ENCODE peak calls at places on chromosomes 11 and 22, in eight cellular contexts. One of them, this sample, is unnamed.

GRCh38 chr11:131593301-131593700 is 222.9 kb downstream of the NTM start:
- DNase-seq in left lung: no peak
- DNase-seq in neuronal stem cell: no peak
- DNase-seq in body of pancreas: no peak
- DNase-seq in CD4-positive, CD25-positive, alpha-beta regulatory T cell: no peak
- DNase-seq in endodermal cell: no peak
- DNase-seq in lung: no peak
- DNase-seq in SJSA1: no peak
- DNase-seq in this sample: no peak

GRCh38 chr22:37428649-37429586 is 1.6 kb upstream of the ELFN2 start:
- DNase-seq in neuronal stem cell: peak; percentile 83
- DNase-seq in body of pancreas: no peak
- DNase-seq in SJSA1: peak; percentile 64
- DNase-seq in lung: no peak
- DNase-seq in endodermal cell: peak; percentile 89
- DNase-seq in CD4-positive, CD25-positive, alpha-beta regulatory T cell: peak; percentile 67
- DNase-seq in left lung: peak; percentile 83
- DNase-seq in this sample: no peak

GRCh38 chr22:36208934-36209333 is 7.3 kb upstream of the APOL4 start:
- DNase-seq in left lung: no peak
- DNase-seq in CD4-positive, CD25-positive, alpha-beta regulatory T cell: no peak
- DNase-seq in endodermal cell: no peak
- DNase-seq in SJSA1: no peak
- DNase-seq in lung: no peak
- DNase-seq in neuronal stem cell: no peak
- DNase-seq in body of pancreas: no peak
- DNase-seq in this sample: no peak

GRCh38 chr11:94794287-94795168 is 26.4 kb downstream of the AMOTL1 start:
- DNase-seq in neuronal stem cell: no peak
- DNase-seq in endodermal cell: no peak
- DNase-seq in SJSA1: peak; percentile 75
- DNase-seq in left lung: no peak
- DNase-seq in CD4-positive, CD25-positive, alpha-beta regulatory T cell: no peak
- DNase-seq in lung: peak; percentile 60
- DNase-seq in body of pancreas: peak; percentile 81
- DNase-seq in this sample: peak; percentile 90

GRCh38 chr11:115872418-115872817 is 368.2 kb upstream of the CADM1 start:
- DNase-seq in SJSA1: no peak
- DNase-seq in lung: no peak
- DNase-seq in body of pancreas: no peak
- DNase-seq in endodermal cell: no peak
- DNase-seq in left lung: no peak
- DNase-seq in CD4-positive, CD25-positive, alpha-beta regulatory T cell: no peak
- DNase-seq in neuronal stem cell: no peak
- DNase-seq in this sample: no peak

GRCh38 chr22:45200862-45201511 is 37.3 kb downstream of the NUP50 start:
- DNase-seq in SJSA1: peak; percentile 94
- DNase-seq in body of pancreas: no peak
- DNase-seq in lung: no peak
- DNase-seq in left lung: no peak
- DNase-seq in endodermal cell: peak; percentile 78
- DNase-seq in neuronal stem cell: no peak
- DNase-seq in CD4-positive, CD25-positive, alpha-beta regulatory T cell: no peak
- DNase-seq in this sample: no peak

GRCh38 chr22:24697671-24698082 is 76.8 kb downstream of the PIWIL3 start:
- DNase-seq in left lung: peak; percentile 80
- DNase-seq in SJSA1: no peak
- DNase-seq in body of pancreas: peak; percentile 63
- DNase-seq in CD4-positive, CD25-positive, alpha-beta regulatory T cell: no peak
- DNase-seq in endodermal cell: no peak
- DNase-seq in neuronal stem cell: no peak
- DNase-seq in lung: peak; percentile 76
- DNase-seq in this sample: no peak

GRCh38 chr11:115132829-115133228 is 371.4 kb downstream of the CADM1 start:
- DNase-seq in SJSA1: no peak
- DNase-seq in neuronal stem cell: no peak
- DNase-seq in lung: no peak
- DNase-seq in body of pancreas: no peak
- DNase-seq in left lung: no peak
- DNase-seq in CD4-positive, CD25-positive, alpha-beta regulatory T cell: peak; percentile 2
- DNase-seq in endodermal cell: peak; percentile 70
- DNase-seq in this sample: no peak

GRCh38 chr11:40271361-40271760 is 1188.1 kb downstream of the LRRC4C start:
- DNase-seq in endodermal cell: no peak
- DNase-seq in lung: no peak
- DNase-seq in neuronal stem cell: no peak
- DNase-seq in left lung: no peak
- DNase-seq in CD4-positive, CD25-positive, alpha-beta regulatory T cell: no peak
- DNase-seq in SJSA1: no peak
- DNase-seq in body of pancreas: no peak
- DNase-seq in this sample: no peak

GRCh38 chr22:38310518-38311330 is 6.5 kb downstream of the CSNK1E start:
- DNase-seq in lung: no peak
- DNase-seq in endodermal cell: no peak
- DNase-seq in body of pancreas: no peak
- DNase-seq in SJSA1: no peak
- DNase-seq in neuronal stem cell: no peak
- DNase-seq in CD4-positive, CD25-positive, alpha-beta regulatory T cell: no peak
- DNase-seq in left lung: no peak
- DNase-seq in this sample: no peak

GRCh38 chr22:17866127-17866526 is 91.9 kb upstream of the BID start:
- DNase-seq in endodermal cell: no peak
- DNase-seq in lung: no peak
- DNase-seq in left lung: peak; percentile 16
- DNase-seq in neuronal stem cell: no peak
- DNase-seq in CD4-positive, CD25-positive, alpha-beta regulatory T cell: no peak
- DNase-seq in SJSA1: no peak
- DNase-seq in body of pancreas: no peak
- DNase-seq in this sample: no peak

GRCh38 chr11:114284914-114285313 is 11.3 kb upstream of the NNMT start:
- DNase-seq in body of pancreas: no peak
- DNase-seq in left lung: no peak
- DNase-seq in neuronal stem cell: no peak
- DNase-seq in CD4-positive, CD25-positive, alpha-beta regulatory T cell: no peak
- DNase-seq in SJSA1: no peak
- DNase-seq in lung: no peak
- DNase-seq in endodermal cell: no peak
- DNase-seq in this sample: no peak

GRCh38 chr11:75145972-75146519 is 4.9 kb upstream of the SLCO2B1 start:
- DNase-seq in CD4-positive, CD25-positive, alpha-beta regulatory T cell: no peak
- DNase-seq in left lung: no peak
- DNase-seq in endodermal cell: no peak
- DNase-seq in body of pancreas: no peak
- DNase-seq in neuronal stem cell: no peak
- DNase-seq in SJSA1: no peak
- DNase-seq in lung: no peak
- DNase-seq in this sample: no peak

GRCh38 chr11:33630936-33631748 is 69.5 kb downstream of the C11orf91 start:
- DNase-seq in endodermal cell: no peak
- DNase-seq in neuronal stem cell: no peak
- DNase-seq in lung: no peak
- DNase-seq in SJSA1: no peak
- DNase-seq in body of pancreas: no peak
- DNase-seq in CD4-positive, CD25-positive, alpha-beta regulatory T cell: no peak
- DNase-seq in left lung: no peak
- DNase-seq in this sample: no peak

GRCh38 chr11:68354181-68354872 is 41.9 kb downstream of the LRP5 start:
- DNase-seq in neuronal stem cell: no peak
- DNase-seq in body of pancreas: peak; percentile 94
- DNase-seq in lung: peak; percentile 90
- DNase-seq in CD4-positive, CD25-positive, alpha-beta regulatory T cell: no peak
- DNase-seq in SJSA1: peak; percentile 99
- DNase-seq in endodermal cell: no peak
- DNase-seq in left lung: peak; percentile 93
- DNase-seq in this sample: peak; percentile 94

GRCh38 chr11:130631119-130631518 is 182.7 kb downstream of the ADAMTS15 start:
- DNase-seq in left lung: no peak
- DNase-seq in endodermal cell: no peak
- DNase-seq in SJSA1: peak; percentile 44
- DNase-seq in lung: no peak
- DNase-seq in CD4-positive, CD25-positive, alpha-beta regulatory T cell: peak; percentile 55
- DNase-seq in neuronal stem cell: no peak
- DNase-seq in body of pancreas: no peak
- DNase-seq in this sample: no peak

GRCh38 chr22:35369996-35370395 is 10.9 kb upstream of the HMOX1 start:
- DNase-seq in left lung: no peak
- DNase-seq in body of pancreas: no peak
- DNase-seq in SJSA1: no peak
- DNase-seq in lung: no peak
- DNase-seq in CD4-positive, CD25-positive, alpha-beta regulatory T cell: no peak
- DNase-seq in endodermal cell: no peak
- DNase-seq in neuronal stem cell: no peak
- DNase-seq in this sample: no peak

GRCh38 chr11:99368579-99368978 is 347.8 kb downstream of the CNTN5 start:
- DNase-seq in CD4-positive, CD25-positive, alpha-beta regulatory T cell: no peak
- DNase-seq in lung: no peak
- DNase-seq in left lung: no peak
- DNase-seq in body of pancreas: no peak
- DNase-seq in SJSA1: no peak
- DNase-seq in endodermal cell: no peak
- DNase-seq in neuronal stem cell: no peak
- DNase-seq in this sample: no peak

DNA sequence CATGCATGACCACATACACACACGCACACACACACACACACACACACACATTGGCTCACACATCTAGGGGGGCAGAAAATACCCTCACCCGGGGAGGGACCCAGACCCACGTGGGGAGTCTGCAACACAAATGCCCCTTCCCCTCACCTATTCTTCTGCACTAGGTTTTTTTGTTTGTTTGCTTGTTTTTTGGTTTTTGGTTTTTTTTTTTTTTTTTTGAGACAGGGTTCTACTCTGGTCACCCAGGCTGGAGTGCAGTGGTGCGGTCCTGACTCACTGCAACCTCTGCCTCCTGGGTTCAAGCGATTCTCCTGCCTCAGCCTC is 28.4 kb downstream of the WEE1 start:
- DNase-seq in lung: no peak
- DNase-seq in SJSA1: no peak
- DNase-seq in endodermal cell: no peak
- DNase-seq in body of pancreas: no peak
- DNase-seq in left lung: no peak
- DNase-seq in neuronal stem cell: no peak
- DNase-seq in CD4-positive, CD25-positive, alpha-beta regulatory T cell: no peak
- DNase-seq in this sample: no peak
- H3K4me1 ChIP-seq in lung: no peaks in the 10 kb centered on the region
- H3K4me1 ChIP-seq in SJSA1: peaks cover 7% of the 10 kb centered on the region
- H3K4me1 ChIP-seq in endodermal cell: peaks cover 4% of the 10 kb centered on the region
- H3K4me1 ChIP-seq in body of pancreas: peaks cover 4% of the 10 kb centered on the region
- H3K4me1 ChIP-seq in left lung: peaks cover 15% of the 10 kb centered on the region
- H3K4me1 ChIP-seq in neuronal stem cell: peaks cover 5% of the 10 kb centered on the region
- H3K4me1 ChIP-seq in CD4-positive, CD25-positive, alpha-beta regulatory T cell: peaks cover 15% of the 10 kb centered on the region
- H3K4me1 ChIP-seq in this sample: no peaks in the 10 kb centered on the region

GRCh38 chr11:911890-912219 is 1.2 kb upstream of the CHID1 start:
- DNase-seq in body of pancreas: no peak
- DNase-seq in SJSA1: no peak
- DNase-seq in left lung: peak; percentile 31
- DNase-seq in lung: no peak
- DNase-seq in endodermal cell: no peak
- DNase-seq in CD4-positive, CD25-positive, alpha-beta regulatory T cell: no peak
- DNase-seq in neuronal stem cell: no peak
- DNase-seq in this sample: no peak
- H3K4me3 ChIP-seq in body of pancreas: no peak overlapping the region
- H3K4me3 ChIP-seq in SJSA1: no peak overlapping the region
- H3K4me3 ChIP-seq in left lung: peak overlapping the region; percentile 80
- H3K4me3 ChIP-seq in lung: no peak overlapping the region
- H3K4me3 ChIP-seq in endodermal cell: peak overlapping the region; percentile 77
- H3K4me3 ChIP-seq in CD4-positive, CD25-positive, alpha-beta regulatory T cell: no peak overlapping the region
- H3K4me3 ChIP-seq in neuronal stem cell: peak overlapping the region; percentile 90
- H3K4me3 ChIP-seq in this sample: no peak overlapping the region

DNA sequence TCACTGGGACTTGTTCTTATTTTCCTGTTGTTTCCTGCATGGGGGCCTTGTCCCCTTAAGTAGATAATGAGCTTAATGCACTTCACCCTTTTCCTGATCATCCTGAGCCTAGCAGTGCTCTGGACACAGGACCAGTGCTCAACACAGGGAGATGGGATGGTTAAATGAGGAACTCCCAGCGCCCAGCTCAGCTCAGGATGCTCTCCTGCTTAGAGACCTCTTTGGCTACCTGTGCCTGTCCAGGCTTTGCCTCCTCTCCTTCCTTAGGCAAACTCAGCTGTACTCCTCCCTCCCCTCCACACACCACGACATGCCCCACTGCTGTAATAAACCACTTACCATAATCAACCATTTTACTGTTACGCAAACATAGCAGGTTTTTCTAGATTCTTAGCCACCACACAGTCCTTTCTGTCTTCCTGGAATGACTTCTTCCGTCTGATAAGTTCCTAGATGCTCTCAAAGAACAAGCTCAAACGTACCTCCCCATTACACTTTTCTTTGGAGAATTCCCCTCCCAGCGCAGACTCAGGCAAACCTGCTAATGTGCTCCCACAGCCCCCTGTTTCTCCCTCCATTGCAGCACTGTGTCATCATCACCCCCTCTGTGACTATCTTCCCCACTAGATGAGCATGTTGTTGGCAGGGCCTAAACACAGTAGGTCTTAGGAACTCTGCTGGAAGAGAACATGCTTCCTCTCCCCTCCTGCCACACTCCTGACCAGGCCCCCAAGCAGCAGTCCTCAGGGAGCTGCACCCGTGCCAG is 113.6 kb downstream of the MICAL2 start:
- DNase-seq in body of pancreas: no peak
- DNase-seq in lung: peak; percentile 48
- DNase-seq in neuronal stem cell: no peak
- DNase-seq in CD4-positive, CD25-positive, alpha-beta regulatory T cell: peak; percentile 47
- DNase-seq in SJSA1: no peak
- DNase-seq in left lung: no peak
- DNase-seq in endodermal cell: no peak
- DNase-seq in this sample: no peak
- H3K4me1 ChIP-seq in body of pancreas: peaks cover 25% of the 10 kb centered on the region
- H3K4me1 ChIP-seq in lung: peaks cover 15% of the 10 kb centered on the region
- H3K4me1 ChIP-seq in neuronal stem cell: no peaks in the 10 kb centered on the region
- H3K4me1 ChIP-seq in CD4-positive, CD25-positive, alpha-beta regulatory T cell: peaks cover 43% of the 10 kb centered on the region
- H3K4me1 ChIP-seq in SJSA1: peaks cover 20% of the 10 kb centered on the region
- H3K4me1 ChIP-seq in left lung: peaks cover 69% of the 10 kb centered on the region
- H3K4me1 ChIP-seq in endodermal cell: peaks cover 2% of the 10 kb centered on the region
- H3K4me1 ChIP-seq in this sample: peaks cover 52% of the 10 kb centered on the region

GRCh38 chr11:2215561-2216399 is 44.2 kb upstream of the TH start:
- DNase-seq in endodermal cell: peak; percentile 65
- DNase-seq in SJSA1: peak; percentile 53
- DNase-seq in left lung: peak; percentile 70
- DNase-seq in body of pancreas: peak; percentile 12
- DNase-seq in lung: peak; percentile 18
- DNase-seq in neuronal stem cell: no peak
- DNase-seq in CD4-positive, CD25-positive, alpha-beta regulatory T cell: no peak
- DNase-seq in this sample: peak; percentile 54

GRCh38 chr11:2213890-2214526 is 42.4 kb upstream of the TH start:
- DNase-seq in neuronal stem cell: no peak
- DNase-seq in endodermal cell: peak; percentile 43
- DNase-seq in SJSA1: peak; percentile 42
- DNase-seq in left lung: no peak
- DNase-seq in body of pancreas: no peak
- DNase-seq in lung: peak; percentile 20
- DNase-seq in CD4-positive, CD25-positive, alpha-beta regulatory T cell: no peak
- DNase-seq in this sample: no peak

GRCh38 chr11:2214527-2215229 is 43.1 kb upstream of the TH start:
- DNase-seq in body of pancreas: peak; percentile 11
- DNase-seq in lung: peak; percentile 17
- DNase-seq in neuronal stem cell: no peak
- DNase-seq in left lung: peak; percentile 67
- DNase-seq in SJSA1: peak; percentile 45
- DNase-seq in endodermal cell: peak; percentile 53
- DNase-seq in CD4-positive, CD25-positive, alpha-beta regulatory T cell: no peak
- DNase-seq in this sample: no peak

GRCh38 chr11:2216400-2217064 is 44.9 kb upstream of the TH start:
- DNase-seq in lung: no peak
- DNase-seq in endodermal cell: no peak
- DNase-seq in CD4-positive, CD25-positive, alpha-beta regulatory T cell: no peak
- DNase-seq in SJSA1: peak; percentile 47
- DNase-seq in body of pancreas: no peak
- DNase-seq in neuronal stem cell: no peak
- DNase-seq in left lung: no peak
- DNase-seq in this sample: peak; percentile 44

GRCh38 chr11:2215230-2215560 is 43.6 kb upstream of the TH start:
- DNase-seq in SJSA1: no peak
- DNase-seq in left lung: no peak
- DNase-seq in CD4-positive, CD25-positive, alpha-beta regulatory T cell: no peak
- DNase-seq in endodermal cell: peak; percentile 59
- DNase-seq in lung: peak; percentile 27
- DNase-seq in body of pancreas: peak; percentile 6
- DNase-seq in neuronal stem cell: no peak
- DNase-seq in this sample: no peak
- H3K4me3 ChIP-seq in SJSA1: no peak overlapping the region
- H3K4me3 ChIP-seq in left lung: no peak overlapping the region
- H3K4me3 ChIP-seq in CD4-positive, CD25-positive, alpha-beta regulatory T cell: no peak overlapping the region
- H3K4me3 ChIP-seq in endodermal cell: no peak overlapping the region
- H3K4me3 ChIP-seq in lung: no peak overlapping the region
- H3K4me3 ChIP-seq in body of pancreas: no peak overlapping the region
- H3K4me3 ChIP-seq in neuronal stem cell: no peak overlapping the region
- H3K4me3 ChIP-seq in this sample: no peak overlapping the region